ENCODE peak calls at places on chromosomes 6 and 20, in five cellular contexts. W is RWPE1, X is IMR-90, D is AG04450, M is stomach. E is an unnamed sample.

GRCh38 chr6:81451787-81452186 is 300.7 kb downstream of the TENT5A start:
- DNase-seq in W (peak), X (peak), D (peak), M (no peak), E (no peak)

GRCh38 chr6:4732691-4733315 is 43.4 kb upstream of the CDYL start:
- DNase-seq in W (peak), X (peak), D (peak), M (peak), E (peak)

GRCh38 chr20:18272451-18272850 is 15.9 kb upstream of the ZNF133 start:
- DNase-seq in W (no peak), X (no peak), D (no peak), M (no peak), E (no peak)

GRCh38 chr20:5786930-5787826 is 37.0 kb downstream of the SHLD1 start:
- DNase-seq in W (no peak), X (peak), D (no peak), M (no peak), E (no peak)

GRCh38 chr6:28725890-28726348 is 197.9 kb downstream of the TRIM27 start:
- DNase-seq in W (no peak), X (peak), D (no peak), M (no peak), E (no peak)

GRCh38 chr6:113995632-113996031 is 24.7 kb upstream of the HDAC2 start:
- DNase-seq in W (peak), X (peak), D (peak), M (no peak), E (no peak)

GRCh38 chr6:144460224-144461095 is 175.3 kb downstream of the UTRN start:
- DNase-seq in W (no peak), X (no peak), D (no peak), M (no peak), E (no peak)

GRCh38 chr20:38418509-38419204 is 16.5 kb downstream of the SNHG17 start:
- DNase-seq in W (no peak), X (peak), D (no peak), M (peak), E (no peak)

GRCh38 chr20:38728911-38729642 is 4.8 kb downstream of the SLC32A1 start:
- DNase-seq in W (no peak), X (no peak), D (no peak), M (no peak), E (no peak)

GRCh38 chr6:170584181-170584953 is at the start of gene PDCD2:
- DNase-seq in W (peak), X (peak), D (peak), M (peak), E (peak)

GRCh38 chr6:170578909-170579308 is 5.5 kb downstream of the PDCD2 start:
- DNase-seq in W (no peak), X (no peak), D (no peak), M (no peak), E (no peak)

GRCh38 chr6:170584954-170585498 is 589 bp upstream of the PDCD2 start:
- DNase-seq in W (peak), X (no peak), D (no peak), M (peak), E (no peak)

DNA sequence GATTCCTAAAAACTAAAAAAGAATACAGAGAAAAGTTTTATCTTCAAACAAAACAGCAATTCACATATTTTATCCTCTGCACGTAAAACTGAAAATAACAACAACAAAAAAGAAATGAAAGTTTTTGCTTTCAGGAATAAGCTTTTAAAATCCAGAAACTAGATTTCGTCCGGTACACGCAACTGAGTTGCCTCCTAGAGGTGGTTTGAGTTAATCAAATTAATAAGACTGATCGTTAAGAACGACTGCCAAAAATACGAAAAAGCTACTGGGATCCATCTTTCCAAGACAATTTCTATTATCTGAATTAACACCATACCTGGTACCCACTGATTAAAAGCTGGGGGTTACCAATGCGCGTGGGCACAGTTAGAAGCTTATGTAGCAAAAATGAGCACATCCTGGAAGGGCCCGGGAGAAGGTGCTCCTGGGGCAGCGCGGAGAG is 679 bp downstream of the PDCD2 start:
- DNase-seq in W (peak), X (peak), D (no peak), M (no peak), E (no peak)
- TF ChIP-seq CTCF in W (no peak), X (peak), D (peak), M (no peak), E (no peak)

GRCh38 chr6:87745966-87746721 is 44.1 kb upstream of the AKIRIN2 start:
- DNase-seq in W (no peak), X (no peak), D (no peak), M (no peak), E (no peak)

GRCh38 chr6:87753131-87753685 is 51.2 kb upstream of the AKIRIN2 start:
- DNase-seq in W (no peak), X (no peak), D (no peak), M (no peak), E (no peak)

GRCh38 chr6:87742106-87742505 is 40.1 kb upstream of the AKIRIN2 start:
- DNase-seq in W (no peak), X (no peak), D (no peak), M (no peak), E (peak)

GRCh38 chr6:87743454-87743853 is 41.4 kb upstream of the AKIRIN2 start:
- DNase-seq in W (no peak), X (no peak), D (no peak), M (no peak), E (no peak)

GRCh38 chr6:87747646-87748045 is 45.6 kb upstream of the AKIRIN2 start:
- DNase-seq in W (no peak), X (no peak), D (no peak), M (no peak), E (no peak)
- H3K27ac ChIP-seq in W (no peak), X (no peak), D (no peak), M (no peak), E (no peak)

GRCh38 chr6:7247179-7247456 is 65.9 kb downstream of the SSR1 start:
- DNase-seq in W (no peak), X (no peak), D (no peak), M (no peak), E (no peak)

GRCh38 chr6:7245668-7246393 is 67.2 kb downstream of the SSR1 start:
- DNase-seq in W (no peak), X (no peak), D (no peak), M (no peak), E (no peak)

GRCh38 chr6:7249391-7249790 is 63.6 kb downstream of the SSR1 start:
- DNase-seq in W (no peak), X (peak), D (no peak), M (no peak), E (no peak)

GRCh38 chr6:7247828-7248227 is 65.2 kb downstream of the SSR1 start:
- DNase-seq in W (no peak), X (no peak), D (no peak), M (no peak), E (no peak)

DNA sequence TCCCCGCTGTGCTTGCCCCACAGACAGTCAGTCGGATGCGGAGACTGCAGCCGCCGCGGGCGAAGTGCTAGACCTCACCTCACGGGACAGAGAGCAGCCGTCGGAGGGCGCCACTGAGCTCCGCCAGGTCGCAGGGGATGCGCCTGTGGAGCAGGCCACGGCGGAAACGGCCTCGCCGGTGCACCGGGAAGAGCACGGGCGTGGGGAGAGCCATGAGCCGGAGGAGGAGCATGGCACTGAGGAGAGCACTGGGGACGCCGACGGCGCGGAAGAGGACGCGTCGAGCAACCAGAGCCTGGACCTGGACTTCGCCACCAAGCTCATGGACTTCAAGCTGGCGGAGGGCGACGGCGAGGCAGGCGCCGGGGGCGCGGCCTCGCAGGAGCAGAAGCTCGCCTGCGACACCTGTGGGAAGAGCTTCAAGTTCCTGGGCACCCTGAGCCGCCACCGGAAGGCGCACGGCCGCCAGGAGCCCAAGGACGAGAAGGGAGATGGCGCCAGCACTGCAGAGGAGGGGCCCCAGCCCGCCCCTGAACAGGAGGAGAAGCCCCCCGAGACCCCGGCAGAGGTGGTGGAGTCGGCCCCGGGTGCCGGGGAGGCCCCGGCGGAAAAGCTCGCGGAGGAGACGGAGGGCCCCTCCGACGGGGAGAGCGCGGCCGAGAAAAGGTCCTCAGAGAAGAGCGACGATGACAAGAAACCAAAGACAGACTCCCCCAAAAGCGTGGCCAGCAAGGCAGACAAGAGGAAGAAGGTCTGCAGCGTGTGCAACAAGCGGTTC is 66.4 kb downstream of the SSR1 start:
- DNase-seq in W (no peak), X (no peak), D (no peak), M (no peak), E (no peak)
- TF ChIP-seq CTCF in W (no peak), X (no peak), D (no peak), M (no peak), E (no peak)

DNA sequence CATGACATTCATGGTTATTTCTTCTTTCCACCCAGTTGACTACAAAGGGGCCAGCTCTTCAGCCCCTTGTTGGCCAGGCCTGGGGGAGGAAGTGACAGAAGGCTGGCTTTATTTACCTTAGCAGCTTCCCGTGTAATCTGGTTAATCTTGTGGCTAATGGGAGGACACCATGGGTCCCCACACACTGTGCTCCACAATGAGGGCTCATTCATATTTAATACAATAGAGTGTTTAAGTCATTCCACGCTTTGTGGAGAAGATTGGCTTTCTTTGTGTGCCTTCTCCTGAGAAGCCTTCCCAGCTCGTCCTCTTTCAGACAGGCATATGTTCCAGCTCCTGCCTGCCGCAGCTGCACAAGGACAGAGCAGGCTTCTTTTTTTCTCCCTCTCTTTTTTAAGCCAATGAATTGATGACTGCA is 958.6 kb downstream of the TFAP2A start:
- DNase-seq in W (no peak), X (no peak), D (no peak), M (no peak), E (no peak)
- H3K27ac ChIP-seq in W (no peak), X (no peak), D (no peak), M (no peak), E (no peak)

GRCh38 chr6:43771858-43772570 is 2.0 kb downstream of the VEGFA start:
- DNase-seq in W (peak), X (no peak), D (no peak), M (peak), E (peak)

GRCh38 chr6:43769526-43770416 is at the start of gene VEGFA:
- DNase-seq in W (peak), X (peak), D (peak), M (peak), E (peak)

GRCh38 chr6:43772571-43773049 is 2.6 kb downstream of the VEGFA start:
- DNase-seq in W (no peak), X (no peak), D (no peak), M (peak), E (peak)

GRCh38 chr6:43770417-43771209 is 602 bp downstream of the VEGFA start:
- DNase-seq in W (peak), X (peak), D (no peak), M (peak), E (peak)

DNA sequence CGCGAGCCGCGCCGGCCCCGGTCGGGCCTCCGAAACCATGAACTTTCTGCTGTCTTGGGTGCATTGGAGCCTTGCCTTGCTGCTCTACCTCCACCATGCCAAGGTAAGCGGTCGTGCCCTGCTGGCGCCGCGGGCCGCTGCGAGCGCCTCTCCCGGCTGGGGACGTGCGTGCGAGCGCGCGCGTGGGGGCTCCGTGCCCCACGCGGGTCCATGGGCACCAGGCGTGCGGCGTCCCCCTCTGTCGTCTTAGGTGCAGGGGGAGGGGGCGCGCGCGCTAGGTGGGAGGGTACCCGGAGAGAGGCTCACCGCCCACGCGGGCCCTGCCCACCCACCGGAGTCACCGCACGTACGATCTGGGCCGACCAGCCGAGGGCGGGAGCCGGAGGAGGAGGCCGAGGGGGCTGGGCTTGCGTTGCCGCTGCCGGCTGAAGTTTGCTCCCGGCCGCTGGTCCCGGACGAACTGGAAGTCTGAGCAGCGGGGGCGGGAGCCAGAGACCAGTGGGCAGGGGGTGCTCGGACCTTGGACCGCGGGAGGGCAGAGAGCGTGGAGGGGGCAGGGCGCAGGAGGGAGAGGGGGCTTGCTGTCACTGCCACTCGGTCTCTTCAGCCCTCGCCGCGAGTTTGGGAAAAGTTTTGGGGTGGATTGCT is 1.3 kb downstream of the VEGFA start:
- DNase-seq in W (peak), X (peak), D (no peak), M (peak), E (peak)
- TF ChIP-seq CTCF in W (no peak), X (no peak), D (no peak), M (no peak), E (peak)

DNA sequence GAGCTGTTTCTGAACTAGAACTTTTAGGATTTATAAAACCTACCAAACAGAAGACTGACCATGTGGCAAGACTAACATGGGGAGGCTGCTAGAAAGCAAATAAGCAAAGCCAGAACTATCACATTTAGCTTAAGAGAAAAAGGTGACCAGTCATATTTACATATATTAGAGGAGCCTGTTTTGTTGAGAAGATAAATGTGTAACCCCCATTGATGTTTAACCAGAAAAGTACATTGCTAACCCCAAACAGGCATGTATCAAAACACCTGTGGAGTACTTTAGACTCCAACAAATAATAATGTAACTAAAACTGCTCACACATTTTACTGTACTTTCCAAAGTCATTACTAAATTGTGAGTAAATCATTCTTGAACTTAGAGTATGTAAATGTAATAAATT is 35.0 kb downstream of the AKIRIN2 start:
- DNase-seq in W (no peak), X (no peak), D (no peak), M (no peak), E (no peak)
- H3K27ac ChIP-seq in W (no peak), X (no peak), D (no peak), M (no peak), E (no peak)

GRCh38 chr6:31820051-31820389 is 4.7 kb downstream of the HSPA1A start:
- DNase-seq in W (no peak), X (no peak), D (no peak), M (no peak), E (no peak)

GRCh38 chr6:31825553-31825952 is 2.0 kb upstream of the HSPA1B start:
- DNase-seq in W (no peak), X (no peak), D (no peak), M (no peak), E (no peak)

GRCh38 chr6:31826793-31827285 is 699 bp upstream of the HSPA1B start:
- DNase-seq in W (peak), X (no peak), D (no peak), M (peak), E (peak)

GRCh38 chr6:31821301-31822037 is 6.1 kb upstream of the HSPA1B start:
- DNase-seq in W (peak), X (peak), D (no peak), M (peak), E (peak)

DNA sequence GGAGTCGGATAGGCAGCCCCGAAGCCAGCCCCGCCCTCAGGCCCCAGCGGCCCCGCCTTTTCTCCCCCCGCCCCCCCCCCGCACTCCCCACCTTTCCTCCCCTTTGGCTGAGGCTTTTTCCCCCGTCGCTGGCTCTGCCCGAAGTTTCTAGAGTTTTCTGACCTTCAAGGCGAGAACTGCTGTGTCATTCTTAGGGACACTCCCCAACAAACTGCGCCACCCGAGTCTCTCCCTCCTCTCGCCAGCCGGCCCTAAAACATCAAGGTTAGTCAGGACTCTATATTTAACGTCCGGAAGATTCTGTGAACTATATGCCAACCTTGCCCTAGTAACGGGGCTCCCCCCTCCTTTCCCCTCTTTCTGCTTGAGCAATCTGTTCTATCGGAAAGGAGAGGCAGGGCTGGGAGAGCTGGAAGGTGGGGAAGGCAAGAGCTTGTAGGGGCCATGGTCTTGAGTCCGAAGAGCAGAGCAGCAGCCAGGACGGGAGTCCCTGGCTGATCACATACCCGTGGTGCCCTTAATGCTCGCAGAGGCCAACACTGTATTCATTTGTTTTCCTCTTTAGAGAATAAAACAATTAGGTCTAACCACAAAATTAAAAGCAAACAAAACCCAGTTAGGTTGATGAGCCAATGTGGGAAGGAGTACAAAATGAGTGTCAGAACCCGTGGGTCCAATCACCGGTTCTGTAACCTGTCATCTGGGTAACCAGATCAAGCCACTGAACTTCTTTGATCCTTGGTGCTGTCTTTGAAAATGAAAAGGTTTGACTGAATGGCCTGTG is 5.3 kb upstream of the HSPA1B start:
- DNase-seq in W (peak), X (peak), D (no peak), M (peak), E (peak)
- TF ChIP-seq CTCF in W (no peak), X (no peak), D (no peak), M (no peak), E (no peak)

DNA sequence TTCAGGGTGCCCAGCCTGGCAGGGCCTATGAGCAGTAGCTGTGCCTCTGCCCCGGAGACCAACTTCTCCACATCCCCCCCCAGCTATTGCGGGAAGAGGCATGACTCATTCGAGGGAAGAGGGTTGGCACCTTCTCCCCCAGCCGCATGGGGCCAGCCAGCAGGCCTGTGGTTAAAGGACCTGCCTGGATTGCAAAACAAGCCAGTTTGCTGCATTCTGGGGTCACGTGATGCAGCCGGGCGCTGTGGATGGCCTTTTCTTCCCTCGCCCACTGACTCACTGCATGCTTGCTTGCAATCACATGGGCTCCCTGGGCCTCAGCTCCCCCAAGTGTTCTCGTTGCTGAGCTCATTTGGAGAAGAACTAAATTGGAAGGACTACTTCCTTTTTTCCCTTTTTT is 182.5 kb downstream of the MAFB start:
- DNase-seq in W (peak), X (peak), D (peak), M (peak), E (peak)
- H3K27ac ChIP-seq in W (peak), X (no peak), D (no peak), M (peak), E (no peak)